ENCODE peak calls at places on chromosomes 13 and 19, in six cellular contexts. I, T, A, U, F and B are unnamed samples. For H4K20me1 and H3F3A, the result is how much of the 10 kb centered on the place peaks cover.

GRCh38 chr13:95497307-95497943 is 55.1 kb upstream of the CLDN10 start:
- DNase-seq in I (no peak), T (no peak), A (peak), U (no peak), F (no peak), B (no peak)

GRCh38 chr13:110714798-110715394 is 1.4 kb downstream of the ING1 start:
- DNase-seq in I (peak), T (peak), A (no peak), U (peak), F (peak), B (peak)

GRCh38 chr13:109762791-109763190 is 23.6 kb downstream of the IRS2 start:
- DNase-seq in I (no peak), T (no peak), A (no peak), U (no peak), F (no peak), B (no peak)

GRCh38 chr13:40539954-40540706 is 126.3 kb downstream of the FOXO1 start:
- DNase-seq in I (peak), T (peak), A (no peak), U (no peak), F (peak), B (peak)

GRCh38 chr19:2477732-2478191 is 1.8 kb downstream of the GADD45B start:
- DNase-seq in I (peak), T (no peak), A (no peak), U (peak), F (no peak), B (peak)

GRCh38 chr19:49664171-49665070 is 1.2 kb downstream of the IRF3 start:
- DNase-seq in I (peak), T (peak), A (peak), U (peak), F (peak), B (peak)

GRCh38 chr19:44722131-44723121 is 23.5 kb downstream of the CEACAM16 start:
- DNase-seq in I (no peak), T (no peak), A (no peak), U (peak), F (no peak), B (no peak)

GRCh38 chr13:109162248-109163051 is 533.0 kb downstream of the MYO16 start:
- DNase-seq in I (peak), T (no peak), A (no peak), U (peak), F (no peak), B (no peak)

GRCh38 chr13:23715762-23716235 is 145.6 kb downstream of the TNFRSF19 start:
- DNase-seq in I (peak), T (peak), A (no peak), U (no peak), F (no peak), B (peak)

GRCh38 chr13:22287343-22287922 is 616.6 kb downstream of the FGF9 start:
- DNase-seq in I (no peak), T (no peak), A (no peak), U (no peak), F (no peak), B (no peak)

GRCh38 chr13:24264976-24265375 is 44.4 kb upstream of the C1QTNF9 start:
- DNase-seq in I (no peak), T (no peak), A (no peak), U (peak), F (no peak), B (no peak)

GRCh38 chr13:87944038-87944437 is 272.9 kb downstream of the SLITRK5 start:
- DNase-seq in I (no peak), T (no peak), A (no peak), U (no peak), F (no peak), B (no peak)

GRCh38 chr19:23774156-23774971 is 15.7 kb upstream of the ZNF681 start:
- DNase-seq in I (no peak), T (no peak), A (no peak), U (no peak), F (no peak), B (no peak)

GRCh38 chr19:5918463-5919079 is 4.5 kb downstream of the CAPS start:
- DNase-seq in I (no peak), T (no peak), A (no peak), U (no peak), F (no peak), B (no peak)

GRCh38 chr13:97275265-97275664 is 53.1 kb downstream of the MBNL2 start:
- DNase-seq in I (peak), T (no peak), A (no peak), U (no peak), F (no peak), B (peak)

GRCh38 chr13:79678100-79678499 is 197.1 kb downstream of the NDFIP2 start:
- DNase-seq in I (peak), T (no peak), A (no peak), U (no peak), F (no peak), B (peak)

GRCh38 chr19:42440357-42441046 is 2.2 kb downstream of the CXCL17 start:
- DNase-seq in I (peak), T (peak), A (peak), U (peak), F (peak), B (peak)

GRCh38 chr13:49314344-49314882 is 66.7 kb downstream of the CDADC1 start:
- DNase-seq in I (peak), T (no peak), A (no peak), U (no peak), F (no peak), B (peak)

GRCh38 chr19:33443638-33444195 is 70.2 kb downstream of the CEBPG start:
- DNase-seq in I (no peak), T (no peak), A (no peak), U (no peak), F (no peak), B (no peak)

GRCh38 chr19:47610902-47611301 is 2.0 kb downstream of the BICRA start:
- DNase-seq in I (no peak), T (no peak), A (no peak), U (no peak), F (no peak), B (peak)

GRCh38 chr19:20182232-20182785 is 15.3 kb downstream of the ZNF486 start:
- DNase-seq in I (no peak), T (no peak), A (no peak), U (no peak), F (no peak), B (no peak)

GRCh38 chr13:113991191-113991669 is 17.4 kb upstream of the C13orf46 start:
- DNase-seq in I (no peak), T (no peak), A (peak), U (no peak), F (no peak), B (no peak)

DNA sequence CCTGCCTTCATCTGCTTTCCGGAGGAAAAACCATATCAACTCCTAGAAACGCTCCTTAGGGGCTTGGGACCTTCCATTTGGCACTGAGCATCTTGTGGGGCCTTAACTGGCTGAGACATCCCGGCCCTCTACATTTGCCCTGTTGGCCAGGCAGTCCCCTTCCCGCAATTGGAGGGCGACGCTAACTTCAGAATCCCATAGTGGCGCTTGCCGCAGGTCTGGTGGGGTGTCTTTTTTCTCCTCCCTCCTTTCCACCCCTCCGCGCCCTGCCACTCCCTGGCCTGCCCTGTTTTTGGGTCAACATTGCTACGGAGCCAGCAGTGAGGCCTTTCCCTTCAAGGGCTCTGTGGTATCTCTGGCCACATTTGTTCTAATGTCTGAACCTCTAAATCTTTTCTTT is 13.6 kb upstream of the CRTC1 start:
- DNase-seq in I (no peak), T (no peak), A (no peak), U (no peak), F (no peak), B (no peak)
- H4K20me1 ChIP-seq in I (under half), T (under half), A (under half), U (under half), F (under half), B (under half)

GRCh38 chr19:11047856-11048255 is 41.4 kb upstream of the LDLR start:
- DNase-seq in I (no peak), T (no peak), A (no peak), U (no peak), F (no peak), B (no peak)

GRCh38 chr19:11041966-11042627 is 47.2 kb upstream of the LDLR start:
- DNase-seq in I (peak), T (no peak), A (no peak), U (no peak), F (no peak), B (no peak)

GRCh38 chr19:11044436-11044835 is 44.8 kb upstream of the LDLR start:
- DNase-seq in I (no peak), T (no peak), A (no peak), U (no peak), F (no peak), B (no peak)

GRCh38 chr19:11046608-11047354 is 42.5 kb upstream of the LDLR start:
- DNase-seq in I (no peak), T (no peak), A (no peak), U (no peak), F (no peak), B (no peak)

DNA sequence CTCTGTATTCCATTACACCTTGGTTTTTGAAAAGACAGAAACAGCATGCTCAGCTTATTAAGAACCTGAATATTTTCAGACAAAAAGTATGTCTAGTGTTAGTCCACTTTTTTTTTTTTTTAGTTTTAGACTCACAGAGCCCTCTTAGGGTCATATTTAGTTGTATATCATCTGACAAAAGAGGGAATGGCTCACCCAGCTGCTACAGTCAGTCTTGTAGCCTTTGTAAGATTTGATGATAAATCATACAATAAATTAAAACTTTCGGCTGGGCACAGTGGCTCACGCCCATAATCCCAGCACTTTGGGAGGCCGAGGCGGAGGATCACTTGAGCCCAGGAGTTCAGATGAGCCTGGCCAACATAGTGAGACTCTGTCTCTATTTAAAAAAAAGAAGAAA is 43.7 kb upstream of the LDLR start:
- DNase-seq in I (no peak), T (no peak), A (no peak), U (no peak), F (no peak), B (no peak)
- H3F3A ChIP-seq in I (under half), T (under half), A (under half), U (under half), F (under half), B (under half)

DNA sequence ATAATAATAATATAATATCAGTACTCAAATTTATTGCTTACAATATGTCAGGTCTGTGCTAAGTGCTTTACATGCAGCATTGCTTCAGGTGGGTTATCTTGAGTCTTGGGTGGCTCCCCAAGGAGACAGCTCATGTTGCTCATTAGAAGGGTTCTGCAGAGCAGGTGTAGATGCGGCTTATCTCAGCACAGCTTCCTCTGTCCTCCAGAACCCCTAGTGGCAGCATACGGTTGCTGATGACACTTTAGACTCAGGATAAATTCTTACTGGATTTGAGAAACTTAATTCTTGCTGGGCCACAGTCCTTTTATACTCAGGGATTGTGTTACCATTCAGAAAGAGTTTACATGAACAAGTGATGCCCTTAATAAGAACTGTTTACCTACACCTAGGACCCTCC is 8.9 kb downstream of the COG3 start:
- DNase-seq in I (no peak), T (peak), A (peak), U (no peak), F (peak), B (peak)
- TF ChIP-seq EZH2phosphoT487 in I (no peak), T (no peak), A (no peak), U (no peak), F (no peak), B (no peak)

GRCh38 chr19:38665219-38665931 is 17.9 kb downstream of the ACTN4 start:
- DNase-seq in I (no peak), T (no peak), A (no peak), U (no peak), F (no peak), B (peak)
- H4K20me1 ChIP-seq in I (half or more), T (under half), A (half or more), U (under half), F (half or more), B (under half)

GRCh38 chr19:10416083-10416379 is 4.3 kb upstream of the PDE4A start:
- DNase-seq in I (no peak), T (no peak), A (no peak), U (no peak), F (no peak), B (no peak)
- H3F3A ChIP-seq in I (under half), T (under half), A (under half), U (half or more), F (under half), B (under half)

GRCh38 chr19:40667602-40668001 is 22.8 kb downstream of the NUMBL start:
- DNase-seq in I (no peak), T (no peak), A (no peak), U (no peak), F (no peak), B (no peak)
- TF ChIP-seq EZH2phosphoT487 in I (no peak), T (no peak), A (no peak), U (no peak), F (no peak), B (no peak)